ENCODE peak calls at places on chromosome 20, in nine cellular contexts. L is AG20443; C is heart left ventricle; D is activated naive CD4-positive, alpha-beta T cell treated with Interleukin-2 at 50 U/mL for 16 hours; O is astrocyte of the spinal cord; K is anterior cingulate cortex; Z is stimulated activated naive CD8-positive, alpha-beta T cell treated with anti-CD3 and anti-CD28 coated beads, Interleukin-15, Interleukin-2, amounts not matched to agents 100 U/mL and 50 U/mL, for 24 hours; T is NCI-H460; U is RCC 7860. A is an unnamed sample.

GRCh38 chr20:59828478-59829414 is 104.7 kb downstream of the SYCP2 start:
- DNase-seq in L (no peak), C (no peak), D (no peak), O (no peak), K (no peak), Z (no peak), T (no peak), U (no peak), A (no peak)

GRCh38 chr20:32920530-32921298 is 62.0 kb downstream of the EFCAB8 start:
- DNase-seq in L (no peak), C (no peak), D (no peak), O (no peak), K (no peak), Z (no peak), T (no peak), U (no peak), A (no peak)

GRCh38 chr20:48892849-48893352 is 28.6 kb upstream of the ARFGEF2 start:
- DNase-seq in L (no peak), C (no peak), D (no peak), O (no peak), K (no peak), Z (no peak), T (no peak), U (no peak), A (no peak)

GRCh38 chr20:20839771-20840170 is 127.3 kb upstream of the RALGAPA2 start:
- DNase-seq in L (no peak), C (no peak), D (no peak), O (no peak), K (no peak), Z (no peak), T (no peak), U (no peak), A (no peak)

GRCh38 chr20:43514062-43514971 is 6.8 kb downstream of the L3MBTL1 start:
- DNase-seq in L (peak), C (peak), D (peak), O (peak), K (peak), Z (peak), T (peak), U (peak), A (peak)

GRCh38 chr20:14883324-14883723 is 545.9 kb upstream of the FLRT3 start:
- DNase-seq in L (no peak), C (no peak), D (no peak), O (no peak), K (no peak), Z (no peak), T (no peak), U (no peak), A (no peak)

GRCh38 chr20:16747291-16747811 is 807 bp upstream of the OTOR start:
- DNase-seq in L (no peak), C (no peak), D (no peak), O (no peak), K (no peak), Z (no peak), T (no peak), U (no peak), A (no peak)

GRCh38 chr20:19602660-19603389 is 155.2 kb upstream of the RIN2 start:
- DNase-seq in L (no peak), C (no peak), D (no peak), O (no peak), K (no peak), Z (no peak), T (no peak), U (no peak), A (no peak)

GRCh38 chr20:53878262-53879047 is 191.9 kb downstream of the BCAS1 start:
- DNase-seq in L (no peak), C (no peak), D (no peak), O (no peak), K (no peak), Z (no peak), T (no peak), U (no peak), A (no peak)

GRCh38 chr20:10774357-10774943 is 100.7 kb upstream of the JAG1 start:
- DNase-seq in L (no peak), C (no peak), D (no peak), O (no peak), K (no peak), Z (no peak), T (no peak), U (no peak), A (no peak)

GRCh38 chr20:38241201-38241600 is 19.3 kb downstream of the KIAA1755 start:
- DNase-seq in L (no peak), C (no peak), D (no peak), O (no peak), K (no peak), Z (no peak), T (no peak), U (no peak), A (no peak)

GRCh38 chr20:13554706-13555105 is 84.0 kb downstream of the TASP1 start:
- DNase-seq in L (no peak), C (no peak), D (no peak), O (peak), K (no peak), Z (no peak), T (no peak), U (peak), A (peak)

GRCh38 chr20:1108437-1108920 is 9.9 kb upstream of the PSMF1 start:
- DNase-seq in L (peak), C (peak), D (peak), O (peak), K (peak), Z (peak), T (peak), U (no peak), A (peak)

GRCh38 chr20:9454781-9455180 is 59.6 kb upstream of the LAMP5 start:
- DNase-seq in L (peak), C (no peak), D (no peak), O (no peak), K (no peak), Z (no peak), T (no peak), U (no peak), A (peak)

GRCh38 chr20:5161536-5162164 is 34.8 kb downstream of the CDS2 start:
- DNase-seq in L (no peak), C (no peak), D (no peak), O (no peak), K (no peak), Z (no peak), T (no peak), U (no peak), A (no peak)

GRCh38 chr20:12012241-12013222 is 94.8 kb downstream of the BTBD3 start:
- DNase-seq in L (peak), C (no peak), D (no peak), O (peak), K (no peak), Z (peak), T (peak), U (peak), A (peak)

GRCh38 chr20:63007722-63008488 is 1.1 kb upstream of the BHLHE23 start:
- DNase-seq in L (no peak), C (no peak), D (no peak), O (no peak), K (no peak), Z (no peak), T (no peak), U (no peak), A (no peak)

GRCh38 chr20:63857751-63858392 is 3.4 kb upstream of the ABHD16B start:
- DNase-seq in L (no peak), C (peak), D (no peak), O (peak), K (no peak), Z (no peak), T (no peak), U (no peak), A (no peak)

GRCh38 chr20:19967441-19967840 is 49.7 kb upstream of the NAA20 start:
- DNase-seq in L (no peak), C (no peak), D (no peak), O (no peak), K (no peak), Z (no peak), T (no peak), U (no peak), A (no peak)

GRCh38 chr20:16381444-16381843 is 191.8 kb downstream of the KIF16B start:
- DNase-seq in L (no peak), C (no peak), D (no peak), O (no peak), K (no peak), Z (no peak), T (no peak), U (no peak), A (no peak)

GRCh38 chr20:6006603-6006949 is 47.3 kb downstream of the LRRN4 start:
- DNase-seq in L (no peak), C (no peak), D (no peak), O (no peak), K (no peak), Z (no peak), T (no peak), U (no peak), A (no peak)

GRCh38 chr20:38665094-38665493 is 59.2 kb upstream of the SLC32A1 start:
- DNase-seq in L (no peak), C (no peak), D (no peak), O (no peak), K (no peak), Z (no peak), T (no peak), U (no peak), A (no peak)

A was measured in IMR-90.